ENCODE peak calls at places on chromosomes 7 and 10, in four cellular contexts. S is fibroblast of lung, P is MM.1S, D is cardiac fibroblast. V is an unnamed sample.

GRCh38 chr10:61592581-61592980 is 70.1 kb upstream of the CABCOCO1 start:
- DNase-seq in S (peak), P (peak), D (peak), V (peak)

GRCh38 chr7:51802698-51803097 is 486.1 kb upstream of the COBL start:
- DNase-seq in S (no peak), P (no peak), D (no peak), V (no peak)

GRCh38 chr10:103450201-103450695 is 1.9 kb downstream of the CALHM2 start:
- DNase-seq in S (no peak), P (no peak), D (no peak), V (no peak)

GRCh38 chr10:27258838-27259532 is 18.4 kb upstream of the ACBD5 start:
- DNase-seq in S (no peak), P (peak), D (no peak), V (no peak)

GRCh38 chr7:81846398-81846797 is 76.6 kb upstream of the HGF start:
- DNase-seq in S (peak), P (peak), D (peak), V (peak)

GRCh38 chr7:70947181-70947580 is 184.8 kb upstream of the GALNT17 start:
- DNase-seq in S (no peak), P (no peak), D (no peak), V (no peak)

GRCh38 chr10:76025124-76025477 is 593.7 kb downstream of the LRMDA start:
- DNase-seq in S (no peak), P (no peak), D (no peak), V (no peak)

GRCh38 chr7:128122577-128123290 is 91.5 kb upstream of the LRRC4 start:
- DNase-seq in S (no peak), P (no peak), D (no peak), V (no peak)

GRCh38 chr7:50349399-50349798 is 44.9 kb downstream of the IKZF1 start:
- DNase-seq in S (no peak), P (no peak), D (no peak), V (no peak)

GRCh38 chr7:131547589-131547988 is 8.8 kb downstream of the PODXL start:
- DNase-seq in S (no peak), P (no peak), D (no peak), V (no peak)

GRCh38 chr10:46091080-46091833 is 45.2 kb upstream of the MSMB start:
- DNase-seq in S (no peak), P (peak), D (no peak), V (no peak)

GRCh38 chr10:114849674-114850073 is 28.1 kb downstream of the FHIP2A start:
- DNase-seq in S (no peak), P (no peak), D (no peak), V (no peak)

DNA sequence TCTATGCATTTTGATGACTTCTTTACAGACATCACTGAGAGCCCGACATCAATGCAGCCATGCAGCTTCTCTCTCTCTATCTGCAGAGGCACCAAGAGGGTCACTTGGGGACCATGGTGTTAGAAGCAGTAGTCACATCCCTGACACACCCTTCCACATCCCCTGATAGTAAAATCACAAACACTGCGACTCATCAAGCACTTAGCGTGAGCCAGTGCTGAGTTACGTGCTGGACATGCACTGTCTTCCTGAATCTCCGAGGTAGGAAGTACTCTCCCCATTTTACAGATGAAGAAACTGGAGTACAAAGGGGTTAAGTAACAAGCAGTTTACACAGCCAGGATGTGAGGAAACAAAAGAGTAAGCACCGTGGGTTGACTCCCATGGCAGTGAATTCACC is 109.2 kb downstream of the OSBPL3 start:
- DNase-seq in S (no peak), P (no peak), D (no peak), V (peak)
- H3K4me3 ChIP-seq in S (no peak), P (no peak), D (no peak), V (no peak)

DNA sequence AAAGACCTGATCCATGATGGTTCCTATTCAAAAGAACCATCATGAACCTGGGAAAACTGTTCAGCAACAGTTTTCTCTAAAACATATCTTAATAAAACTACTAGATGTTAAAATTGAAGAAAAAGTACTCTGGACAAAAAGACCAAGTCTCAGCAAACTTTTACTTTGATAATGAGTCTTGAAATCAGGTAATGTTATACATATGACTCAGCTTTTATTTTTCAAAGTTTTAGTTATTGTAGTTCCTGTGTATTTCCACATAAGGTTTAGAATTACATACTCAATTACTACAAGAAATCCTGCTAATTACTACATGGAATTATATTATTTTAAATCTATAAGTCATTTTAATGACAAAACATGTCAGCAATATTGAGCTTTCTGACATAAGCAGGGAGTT is 42.2 kb downstream of the ZNF33B start:
- DNase-seq in S (no peak), P (no peak), D (no peak), V (no peak)
- TF ChIP-seq CTCF in S (no peak), P (no peak), D (no peak), V (no peak)

GRCh38 chr7:5428470-5429252 is 5.0 kb upstream of the TNRC18 start:
- DNase-seq in S (peak), P (no peak), D (peak), V (peak)
- H3K4me3 ChIP-seq in S (peak), P (no peak), D (peak), V (peak)

DNA sequence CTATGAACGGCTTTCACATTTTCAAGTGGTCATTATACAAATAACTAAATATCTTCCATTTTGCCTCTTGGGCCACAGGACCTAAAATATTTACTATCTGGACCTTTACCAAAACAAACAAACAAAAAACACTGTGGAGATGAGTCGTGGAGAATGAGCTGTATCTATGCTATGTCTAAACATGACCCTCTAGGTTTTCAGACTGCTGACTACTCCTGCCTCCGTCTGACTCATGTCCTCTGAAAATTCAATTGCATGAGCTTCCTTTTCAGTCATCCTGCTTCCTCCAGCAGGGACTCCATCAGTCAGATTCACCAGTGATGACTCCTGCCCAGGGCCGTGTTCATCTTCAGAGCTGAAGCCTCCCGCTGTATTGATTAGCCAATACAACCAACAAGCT is 96.8 kb downstream of the COL28A1 start:
- DNase-seq in S (peak), P (no peak), D (peak), V (peak)
- TF ChIP-seq CTCF in S (no peak), P (no peak), D (peak), V (peak)

GRCh38 chr10:93893646-93894515 is at the start of gene SLC35G1:
- DNase-seq in S (peak), P (peak), D (peak), V (peak)

GRCh38 chr10:93897070-93897797 is 3.5 kb downstream of the SLC35G1 start:
- DNase-seq in S (no peak), P (no peak), D (no peak), V (no peak)

GRCh38 chr10:93899109-93899508 is 5.3 kb downstream of the SLC35G1 start:
- DNase-seq in S (no peak), P (no peak), D (no peak), V (no peak)

GRCh38 chr10:93894516-93895378 is 969 bp downstream of the SLC35G1 start:
- DNase-seq in S (peak), P (no peak), D (peak), V (peak)
- H3K4me3 ChIP-seq in S (peak), P (peak), D (peak), V (peak)

GRCh38 chr10:100551733-100552132 is 16.0 kb downstream of the HIF1AN start:
- DNase-seq in S (no peak), P (no peak), D (no peak), V (no peak)
- TF ChIP-seq CTCF in S (no peak), P (no peak), D (no peak), V (no peak)

GRCh38 chr10:95785317-95785716 is 29.4 kb downstream of the ENTPD1 start:
- DNase-seq in S (no peak), P (no peak), D (no peak), V (no peak)

GRCh38 chr10:95782274-95782830 is 26.4 kb downstream of the ENTPD1 start:
- DNase-seq in S (no peak), P (no peak), D (no peak), V (no peak)

GRCh38 chr10:95785942-95786669 is 30.1 kb downstream of the ENTPD1 start:
- DNase-seq in S (no peak), P (no peak), D (no peak), V (no peak)

GRCh38 chr10:95783741-95784140 is 27.8 kb downstream of the ENTPD1 start:
- DNase-seq in S (no peak), P (no peak), D (no peak), V (no peak)

GRCh38 chr10:95784279-95784913 is 28.4 kb downstream of the ENTPD1 start:
- DNase-seq in S (no peak), P (no peak), D (no peak), V (no peak)
- H3K4me3 ChIP-seq in S (no peak), P (no peak), D (no peak), V (no peak)